ENCODE peak calls at places on chromosome 1, in ten cellular contexts. One of them, this sample, is unnamed.
A peak's percentile ranks its signal among the peaks of the same experiment; 100 is the strongest.

GRCh38 chr1:117093091-117093534 is 28.4 kb downstream of the TRIM45 start:
- DNase-seq in left ventricle myocardium inferior: no peak
- DNase-seq in colonic mucosa: peak; percentile 30
- DNase-seq in uterus: peak; percentile 76
- DNase-seq in neural progenitor cell: peak; percentile 19
- DNase-seq in breast epithelium: no peak
- DNase-seq in stomach: peak; percentile 31
- DNase-seq in fibroblast of lung: peak; percentile 100
- DNase-seq in GM23248: peak; percentile 98
- DNase-seq in pancreas: no peak
- DNase-seq in this sample: no peak

GRCh38 chr1:59502009-59502691 is 205.3 kb downstream of the FGGY start:
- DNase-seq in left ventricle myocardium inferior: no peak
- DNase-seq in colonic mucosa: no peak
- DNase-seq in uterus: no peak
- DNase-seq in neural progenitor cell: no peak
- DNase-seq in breast epithelium: no peak
- DNase-seq in stomach: no peak
- DNase-seq in fibroblast of lung: peak; percentile 69
- DNase-seq in GM23248: peak; percentile 69
- DNase-seq in pancreas: no peak
- DNase-seq in this sample: no peak

GRCh38 chr1:55285849-55286248 is 70.7 kb upstream of the USP24 start:
- DNase-seq in left ventricle myocardium inferior: no peak
- DNase-seq in colonic mucosa: no peak
- DNase-seq in uterus: no peak
- DNase-seq in neural progenitor cell: no peak
- DNase-seq in breast epithelium: no peak
- DNase-seq in stomach: no peak
- DNase-seq in fibroblast of lung: no peak
- DNase-seq in GM23248: no peak
- DNase-seq in pancreas: no peak
- DNase-seq in this sample: no peak

GRCh38 chr1:158818560-158818959 is 12.6 kb upstream of the MNDA start:
- DNase-seq in left ventricle myocardium inferior: no peak
- DNase-seq in colonic mucosa: no peak
- DNase-seq in uterus: no peak
- DNase-seq in neural progenitor cell: no peak
- DNase-seq in breast epithelium: no peak
- DNase-seq in stomach: no peak
- DNase-seq in fibroblast of lung: no peak
- DNase-seq in GM23248: no peak
- DNase-seq in pancreas: no peak
- DNase-seq in this sample: no peak

GRCh38 chr1:6112690-6113005 is 67.0 kb downstream of the KCNAB2 start:
- DNase-seq in left ventricle myocardium inferior: no peak
- DNase-seq in colonic mucosa: no peak
- DNase-seq in uterus: no peak
- DNase-seq in neural progenitor cell: no peak
- DNase-seq in breast epithelium: no peak
- DNase-seq in stomach: no peak
- DNase-seq in fibroblast of lung: no peak
- DNase-seq in GM23248: no peak
- DNase-seq in pancreas: no peak
- DNase-seq in this sample: peak; percentile 41

GRCh38 chr1:168709896-168710305 is 19.1 kb downstream of the DPT start:
- DNase-seq in left ventricle myocardium inferior: no peak
- DNase-seq in colonic mucosa: no peak
- DNase-seq in uterus: no peak
- DNase-seq in neural progenitor cell: no peak
- DNase-seq in breast epithelium: no peak
- DNase-seq in stomach: no peak
- DNase-seq in fibroblast of lung: peak; percentile 91
- DNase-seq in GM23248: peak; percentile 97
- DNase-seq in pancreas: no peak
- DNase-seq in this sample: no peak

GRCh38 chr1:196609114-196609737 is 986 bp upstream of the KCNT2 start:
- DNase-seq in left ventricle myocardium inferior: no peak
- DNase-seq in colonic mucosa: no peak
- DNase-seq in uterus: no peak
- DNase-seq in neural progenitor cell: peak; percentile 75
- DNase-seq in breast epithelium: no peak
- DNase-seq in stomach: no peak
- DNase-seq in fibroblast of lung: no peak
- DNase-seq in GM23248: peak; percentile 20
- DNase-seq in pancreas: no peak
- DNase-seq in this sample: peak; percentile 39

GRCh38 chr1:19606817-19607706 is 37.0 kb upstream of the NBL1 start:
- DNase-seq in left ventricle myocardium inferior: no peak
- DNase-seq in colonic mucosa: no peak
- DNase-seq in uterus: no peak
- DNase-seq in neural progenitor cell: no peak
- DNase-seq in breast epithelium: no peak
- DNase-seq in stomach: no peak
- DNase-seq in fibroblast of lung: peak; percentile 52
- DNase-seq in GM23248: peak; percentile 12
- DNase-seq in pancreas: no peak
- DNase-seq in this sample: no peak

GRCh38 chr1:56437959-56438358 is 141.4 kb downstream of the PLPP3 start:
- DNase-seq in left ventricle myocardium inferior: no peak
- DNase-seq in colonic mucosa: no peak
- DNase-seq in uterus: no peak
- DNase-seq in neural progenitor cell: no peak
- DNase-seq in breast epithelium: no peak
- DNase-seq in stomach: no peak
- DNase-seq in fibroblast of lung: no peak
- DNase-seq in GM23248: peak; percentile 27
- DNase-seq in pancreas: no peak
- DNase-seq in this sample: no peak

GRCh38 chr1:151579436-151580225 is 32.2 kb upstream of the SNX27 start:
- DNase-seq in left ventricle myocardium inferior: no peak
- DNase-seq in colonic mucosa: no peak
- DNase-seq in uterus: no peak
- DNase-seq in neural progenitor cell: no peak
- DNase-seq in breast epithelium: no peak
- DNase-seq in stomach: no peak
- DNase-seq in fibroblast of lung: peak; percentile 83
- DNase-seq in GM23248: peak; percentile 77
- DNase-seq in pancreas: no peak
- DNase-seq in this sample: no peak

GRCh38 chr1:23779826-23780371 is 1.7 kb downstream of the PITHD1 start:
- DNase-seq in left ventricle myocardium inferior: no peak
- DNase-seq in colonic mucosa: no peak
- DNase-seq in uterus: no peak
- DNase-seq in neural progenitor cell: no peak
- DNase-seq in breast epithelium: no peak
- DNase-seq in stomach: no peak
- DNase-seq in fibroblast of lung: peak; percentile 68
- DNase-seq in GM23248: peak; percentile 88
- DNase-seq in pancreas: no peak
- DNase-seq in this sample: no peak

GRCh38 chr1:176692431-176692830 is 229.5 kb downstream of the PAPPA2 start:
- DNase-seq in left ventricle myocardium inferior: peak; percentile 80
- DNase-seq in colonic mucosa: no peak
- DNase-seq in uterus: no peak
- DNase-seq in neural progenitor cell: no peak
- DNase-seq in breast epithelium: no peak
- DNase-seq in stomach: no peak
- DNase-seq in fibroblast of lung: no peak
- DNase-seq in GM23248: no peak
- DNase-seq in pancreas: no peak
- DNase-seq in this sample: no peak

GRCh38 chr1:63704443-63704842 is 69.4 kb upstream of the ROR1 start:
- DNase-seq in left ventricle myocardium inferior: no peak
- DNase-seq in colonic mucosa: peak; percentile 38
- DNase-seq in uterus: no peak
- DNase-seq in neural progenitor cell: no peak
- DNase-seq in breast epithelium: no peak
- DNase-seq in stomach: peak; percentile 59
- DNase-seq in fibroblast of lung: peak; percentile 40
- DNase-seq in GM23248: no peak
- DNase-seq in pancreas: peak; percentile 47
- DNase-seq in this sample: no peak
- H3K4me1 ChIP-seq in left ventricle myocardium inferior: peaks cover 24% of the 10 kb centered on the region
- H3K4me1 ChIP-seq in colonic mucosa: peaks cover 4% of the 10 kb centered on the region
- H3K4me1 ChIP-seq in uterus: no peaks in the 10 kb centered on the region
- H3K4me1 ChIP-seq in neural progenitor cell: peaks cover 22% of the 10 kb centered on the region
- H3K4me1 ChIP-seq in breast epithelium: no peaks in the 10 kb centered on the region
- H3K4me1 ChIP-seq in stomach: peaks cover 9% of the 10 kb centered on the region
- H3K4me1 ChIP-seq in fibroblast of lung: no peaks in the 10 kb centered on the region
- H3K4me1 ChIP-seq in GM23248: no peaks in the 10 kb centered on the region
- H3K4me1 ChIP-seq in pancreas: peaks cover 53% of the 10 kb centered on the region
- H3K4me1 ChIP-seq in this sample: no peaks in the 10 kb centered on the region

GRCh38 chr1:186337554-186337953 is 37.5 kb downstream of the TPR start:
- DNase-seq in left ventricle myocardium inferior: no peak
- DNase-seq in colonic mucosa: no peak
- DNase-seq in uterus: no peak
- DNase-seq in neural progenitor cell: no peak
- DNase-seq in breast epithelium: no peak
- DNase-seq in stomach: no peak
- DNase-seq in fibroblast of lung: no peak
- DNase-seq in GM23248: no peak
- DNase-seq in pancreas: no peak
- DNase-seq in this sample: no peak

DNA sequence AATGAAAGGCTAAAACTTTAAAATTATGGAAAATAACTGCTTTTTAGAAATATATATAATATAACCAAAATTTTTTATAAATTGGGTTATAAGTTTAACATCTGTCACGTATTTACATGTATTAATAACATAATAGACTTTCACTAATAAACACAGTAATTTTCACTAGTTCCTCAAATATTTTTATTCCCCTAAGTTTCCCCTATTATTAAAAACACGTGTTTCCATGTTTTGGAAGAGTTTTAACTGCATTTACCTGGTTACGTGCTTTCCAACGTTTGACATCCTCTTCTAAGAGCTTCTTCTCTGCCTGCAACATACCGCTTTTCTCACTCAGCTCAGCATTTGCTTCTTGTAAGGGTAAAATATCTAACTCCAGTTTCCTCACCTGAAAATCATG is 34.3 kb downstream of the TPR start:
- DNase-seq in left ventricle myocardium inferior: no peak
- DNase-seq in colonic mucosa: no peak
- DNase-seq in uterus: no peak
- DNase-seq in neural progenitor cell: no peak
- DNase-seq in breast epithelium: no peak
- DNase-seq in stomach: no peak
- DNase-seq in fibroblast of lung: no peak
- DNase-seq in GM23248: no peak
- DNase-seq in pancreas: no peak
- DNase-seq in this sample: no peak
- H3K36me3 ChIP-seq in left ventricle myocardium inferior: peaks cover 100% of the 10 kb centered on the region
- H3K36me3 ChIP-seq in colonic mucosa: peaks cover 17% of the 10 kb centered on the region
- H3K36me3 ChIP-seq in uterus: no peaks in the 10 kb centered on the region
- H3K36me3 ChIP-seq in neural progenitor cell: peaks cover 71% of the 10 kb centered on the region
- H3K36me3 ChIP-seq in breast epithelium: peaks cover 5% of the 10 kb centered on the region
- H3K36me3 ChIP-seq in stomach: peaks cover 55% of the 10 kb centered on the region
- H3K36me3 ChIP-seq in fibroblast of lung: peaks cover 9% of the 10 kb centered on the region
- H3K36me3 ChIP-seq in GM23248: peaks cover 92% of the 10 kb centered on the region
- H3K36me3 ChIP-seq in pancreas: peaks cover 92% of the 10 kb centered on the region
- H3K36me3 ChIP-seq in this sample: peaks cover 67% of the 10 kb centered on the region

GRCh38 chr1:157505481-157506272 is 46.6 kb downstream of the FCRL5 start:
- DNase-seq in left ventricle myocardium inferior: no peak
- DNase-seq in colonic mucosa: peak; percentile 69
- DNase-seq in uterus: no peak
- DNase-seq in neural progenitor cell: peak; percentile 82
- DNase-seq in breast epithelium: no peak
- DNase-seq in stomach: peak; percentile 59
- DNase-seq in fibroblast of lung: peak; percentile 38
- DNase-seq in GM23248: peak; percentile 89
- DNase-seq in pancreas: peak; percentile 26
- DNase-seq in this sample: no peak
- H3K4me1 ChIP-seq in left ventricle myocardium inferior: no peaks in the 10 kb centered on the region
- H3K4me1 ChIP-seq in colonic mucosa: no peaks in the 10 kb centered on the region
- H3K4me1 ChIP-seq in uterus: no peaks in the 10 kb centered on the region
- H3K4me1 ChIP-seq in neural progenitor cell: no peaks in the 10 kb centered on the region
- H3K4me1 ChIP-seq in breast epithelium: no peaks in the 10 kb centered on the region
- H3K4me1 ChIP-seq in stomach: no peaks in the 10 kb centered on the region
- H3K4me1 ChIP-seq in fibroblast of lung: no peaks in the 10 kb centered on the region
- H3K4me1 ChIP-seq in GM23248: no peaks in the 10 kb centered on the region
- H3K4me1 ChIP-seq in pancreas: no peaks in the 10 kb centered on the region
- H3K4me1 ChIP-seq in this sample: no peaks in the 10 kb centered on the region

DNA sequence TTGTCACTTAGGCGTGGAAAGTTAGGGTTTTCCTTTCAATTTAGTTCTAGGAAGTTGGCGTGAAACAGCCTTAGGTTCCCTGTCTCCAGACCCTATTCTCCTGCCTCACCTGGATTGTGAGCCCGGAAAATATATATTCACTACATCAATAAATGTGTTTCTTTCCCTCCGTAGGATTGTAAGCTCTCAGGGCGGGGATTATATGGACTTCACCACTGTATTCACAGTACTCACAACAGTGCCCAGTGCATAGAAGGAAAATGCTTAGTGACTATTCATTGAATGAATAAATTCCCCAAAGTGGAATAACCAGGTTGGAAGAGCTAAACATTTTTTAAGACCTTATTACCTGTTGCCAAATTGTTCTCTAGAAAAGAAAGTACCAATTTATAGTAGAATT is 92.1 kb downstream of the URB2 start:
- DNase-seq in left ventricle myocardium inferior: no peak
- DNase-seq in colonic mucosa: no peak
- DNase-seq in uterus: no peak
- DNase-seq in neural progenitor cell: no peak
- DNase-seq in breast epithelium: no peak
- DNase-seq in stomach: no peak
- DNase-seq in fibroblast of lung: no peak
- DNase-seq in GM23248: no peak
- DNase-seq in pancreas: no peak
- DNase-seq in this sample: no peak
- H3K36me3 ChIP-seq in left ventricle myocardium inferior: no peaks in the 10 kb centered on the region
- H3K36me3 ChIP-seq in colonic mucosa: no peaks in the 10 kb centered on the region
- H3K36me3 ChIP-seq in uterus: no peaks in the 10 kb centered on the region
- H3K36me3 ChIP-seq in neural progenitor cell: peaks cover 5% of the 10 kb centered on the region
- H3K36me3 ChIP-seq in breast epithelium: no peaks in the 10 kb centered on the region
- H3K36me3 ChIP-seq in stomach: no peaks in the 10 kb centered on the region
- H3K36me3 ChIP-seq in fibroblast of lung: no peaks in the 10 kb centered on the region
- H3K36me3 ChIP-seq in GM23248: no peaks in the 10 kb centered on the region
- H3K36me3 ChIP-seq in pancreas: no peaks in the 10 kb centered on the region
- H3K36me3 ChIP-seq in this sample: no peaks in the 10 kb centered on the region

GRCh38 chr1:109826930-109827349 is 63.2 kb upstream of the EPS8L3 start:
- DNase-seq in left ventricle myocardium inferior: peak; percentile 75
- DNase-seq in colonic mucosa: no peak
- DNase-seq in uterus: no peak
- DNase-seq in neural progenitor cell: no peak
- DNase-seq in breast epithelium: no peak
- DNase-seq in stomach: no peak
- DNase-seq in fibroblast of lung: no peak
- DNase-seq in GM23248: no peak
- DNase-seq in pancreas: no peak
- DNase-seq in this sample: no peak
- H3K4me1 ChIP-seq in left ventricle myocardium inferior: peaks cover 47% of the 10 kb centered on the region
- H3K4me1 ChIP-seq in colonic mucosa: no peaks in the 10 kb centered on the region
- H3K4me1 ChIP-seq in uterus: no peaks in the 10 kb centered on the region
- H3K4me1 ChIP-seq in neural progenitor cell: peaks cover 3% of the 10 kb centered on the region
- H3K4me1 ChIP-seq in breast epithelium: no peaks in the 10 kb centered on the region
- H3K4me1 ChIP-seq in stomach: peaks cover 29% of the 10 kb centered on the region
- H3K4me1 ChIP-seq in fibroblast of lung: peaks cover 27% of the 10 kb centered on the region
- H3K4me1 ChIP-seq in GM23248: peaks cover 55% of the 10 kb centered on the region
- H3K4me1 ChIP-seq in pancreas: no peaks in the 10 kb centered on the region
- H3K4me1 ChIP-seq in this sample: peaks cover 5% of the 10 kb centered on the region